ENCODE peak calls at places on chromosomes 6 and 20, in seven cellular contexts. A is adrenal gland, U is heart right ventricle, M is hypothalamus, O is HT-29, T is mucosa of gallbladder, R is NCI-H1092 treated with DMSO at 0.1 percent for 48 hours. Y is an unnamed sample.

GRCh38 chr20:58645277-58645968 is 5.7 kb upstream of the STX16 start:
- DNase-seq in A (no peak), U (no peak), M (no peak), O (peak), T (peak), R (no peak), Y (no peak)

GRCh38 chr6:116406678-116407345 is 36.1 kb downstream of the DSE start:
- DNase-seq in A (no peak), U (no peak), M (no peak), O (no peak), T (no peak), R (no peak), Y (no peak)

GRCh38 chr6:142728367-142728766 is 216.6 kb downstream of the HIVEP2 start:
- DNase-seq in A (no peak), U (no peak), M (no peak), O (peak), T (peak), R (no peak), Y (no peak)

GRCh38 chr20:32062776-32063170 is 10.7 kb downstream of the HCK start:
- DNase-seq in A (peak), U (peak), M (peak), O (no peak), T (peak), R (no peak), Y (no peak)

GRCh38 chr20:47181056-47181862 is 175.2 kb downstream of the ZMYND8 start:
- DNase-seq in A (no peak), U (no peak), M (no peak), O (peak), T (peak), R (no peak), Y (no peak)

GRCh38 chr6:116842374-116842947 is 13.6 kb upstream of the GPRC6A start:
- DNase-seq in A (no peak), U (no peak), M (no peak), O (no peak), T (no peak), R (no peak), Y (no peak)

GRCh38 chr6:138103876-138104275 is 3.3 kb downstream of the PERP start:
- DNase-seq in A (no peak), U (no peak), M (no peak), O (no peak), T (no peak), R (no peak), Y (peak)

GRCh38 chr20:17403496-17403895 is 127.7 kb downstream of the BFSP1 start:
- DNase-seq in A (no peak), U (no peak), M (no peak), O (no peak), T (no peak), R (no peak), Y (no peak)

GRCh38 chr20:58716476-58717277 is 24.1 kb downstream of the NPEPL1 start:
- DNase-seq in A (no peak), U (no peak), M (no peak), O (no peak), T (peak), R (peak), Y (no peak)